ENCODE peak calls at places on chromosomes 7 and 10, in four cellular contexts. P is A673, Y is keratinocyte, A is cardiac muscle cell. X is an unnamed sample.

GRCh38 chr7:67788689-67789088 is 792.1 kb downstream of the TYW1 start:
- DNase-seq in P (peak; percentile 49), A (peak; percentile 55), Y (no peak), X (no peak)

GRCh38 chr10:45437587-45438456 is 63.8 kb downstream of the ALOX5 start:
- DNase-seq in A (no peak), Y (no peak), P (no peak), X (no peak)

GRCh38 chr10:110209399-110209925 is 2.1 kb downstream of the MXI1 start:
- DNase-seq in P (peak; percentile 77), Y (no peak), A (peak; percentile 80), X (no peak)

GRCh38 chr10:127813290-127813689 is 76.3 kb downstream of the FOXI2 start:
- DNase-seq in A (no peak), Y (no peak), P (no peak), X (no peak)

GRCh38 chr7:2725178-2726105 is 37.4 kb downstream of the AMZ1 start:
- DNase-seq in Y (no peak), A (no peak), P (no peak), X (no peak)

GRCh38 chr10:5975641-5976473 is 1.5 kb downstream of the IL15RA start:
- DNase-seq in Y (no peak), A (peak; percentile 64), P (no peak), X (no peak)

GRCh38 chr7:84712326-84712725 is 474.5 kb downstream of the SEMA3D start:
- DNase-seq in P (no peak), A (peak; percentile 31), Y (no peak), X (no peak)

GRCh38 chr10:100175873-100176272 is 10.0 kb downstream of the ERLIN1 start:
- DNase-seq in P (no peak), Y (no peak), A (no peak), X (no peak)

GRCh38 chr10:5632430-5632829 is 34.0 kb downstream of the ASB13 start:
- DNase-seq in Y (no peak), P (no peak), A (no peak), X (no peak)

GRCh38 chr10:127853868-127854768 is 38.6 kb downstream of the CLRN3 start:
- DNase-seq in P (peak; percentile 77), Y (peak; percentile 11), A (peak; percentile 76), X (no peak)

GRCh38 chr10:130336612-130337304 is 200.6 kb downstream of the GLRX3 start:
- DNase-seq in P (peak; percentile 10), A (no peak), Y (no peak), X (no peak)

GRCh38 chr10:13414855-13415254 is 66.8 kb upstream of the SEPHS1 start:
- DNase-seq in A (peak; percentile 39), Y (no peak), P (peak; percentile 32), X (no peak)

GRCh38 chr7:36611703-36612102 is 112.6 kb downstream of the AOAH start:
- DNase-seq in A (no peak), Y (no peak), P (no peak), X (no peak)

GRCh38 chr10:92011560-92012214 is 88.1 kb downstream of the BTAF1 start:
- DNase-seq in A (peak; percentile 56), Y (peak; percentile 21), P (peak; percentile 21), X (peak; percentile 6)

GRCh38 chr10:19247843-19248242 is 199.2 kb downstream of the MALRD1 start:
- DNase-seq in Y (no peak), P (no peak), A (no peak), X (no peak)

GRCh38 chr10:110420401-110421193 is 77.1 kb upstream of the DUSP5 start:
- DNase-seq in A (peak; percentile 76), Y (no peak), P (no peak), X (no peak)

GRCh38 chr7:141369422-141369821 is 181.8 kb upstream of the AGK start:
- DNase-seq in Y (no peak), A (no peak), P (no peak), X (no peak)

GRCh38 chr10:70832852-70833542 is 17.2 kb downstream of the SGPL1 start:
- DNase-seq in Y (no peak), A (peak; percentile 92), P (no peak), X (no peak)

GRCh38 chr7:151844080-151844827 is 32.7 kb downstream of the PRKAG2 start:
- DNase-seq in Y (no peak), P (no peak), A (peak; percentile 60), X (peak; percentile 8)

GRCh38 chr7:142860968-142861367 is 6.1 kb downstream of the EPHB6 start:
- DNase-seq in Y (no peak), P (no peak), A (no peak), X (no peak)

GRCh38 chr10:50440489-50440888 is 183.3 kb downstream of the SGMS1 start:
- DNase-seq in Y (no peak), P (no peak), A (no peak), X (no peak)

GRCh38 chr10:25501912-25502311 is 327.1 kb downstream of the GPR158 start:
- DNase-seq in A (peak; percentile 34), Y (no peak), P (no peak), X (no peak)

GRCh38 chr7:502296-502695 is 17.4 kb downstream of the PDGFA start:
- DNase-seq in Y (no peak), P (no peak), A (no peak), X (no peak)

GRCh38 chr10:102159051-102159597 is 6.9 kb downstream of the NOLC1 start:
- DNase-seq in Y (no peak), A (no peak), P (no peak), X (no peak)

GRCh38 chr10:60853107-60853506 is 74.8 kb downstream of the CDK1 start:
- DNase-seq in A (peak; percentile 5), Y (no peak), P (no peak), X (no peak)

GRCh38 chr7:36075561-36075960 is 77.5 kb upstream of the EEPD1 start:
- DNase-seq in A (no peak), P (no peak), Y (no peak), X (no peak)

GRCh38 chr7:116212859-116213258 is 2.5 kb downstream of the TES start:
- DNase-seq in P (peak; percentile 78), Y (no peak), A (peak; percentile 77), X (no peak)
- H3K27ac ChIP-seq in P (peak overlapping the region; percentile 98), Y (peak overlapping the region; percentile 96), A (no peak overlapping the region), X (peak overlapping the region; percentile 99)

GRCh38 chr7:18421297-18422004 is 74.1 kb upstream of the HDAC9 start:
- DNase-seq in A (no peak), P (peak; percentile 28), Y (no peak), X (no peak)
- H3K27ac ChIP-seq in A (peak overlapping the region; percentile 47), P (peak overlapping the region; percentile 11), Y (no peak overlapping the region), X (peak overlapping the region; percentile 32)

DNA sequence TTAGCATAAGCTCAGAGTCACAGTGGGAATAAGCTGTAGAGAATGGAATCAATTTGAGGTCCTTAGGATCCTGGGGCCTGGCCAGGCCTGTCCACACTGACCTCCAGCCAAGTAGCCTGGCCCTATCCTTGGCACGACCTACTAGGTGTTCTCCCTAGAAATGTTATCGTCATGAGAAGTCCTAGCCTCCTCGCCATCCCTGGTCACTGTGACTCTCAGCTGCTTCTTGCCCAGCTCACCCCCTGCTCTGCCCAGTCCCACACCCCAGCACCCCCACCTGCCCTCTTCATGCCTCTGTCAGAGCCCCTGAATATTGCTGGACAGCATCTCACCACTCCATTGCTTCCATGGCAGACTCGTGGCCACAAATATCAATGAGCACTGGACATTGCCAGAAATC is 7.8 kb upstream of the KCP start:
- DNase-seq in Y (no peak), P (no peak), A (no peak), X (no peak)
- H3K27ac ChIP-seq in Y (no peak overlapping the region), P (no peak overlapping the region), A (no peak overlapping the region), X (no peak overlapping the region)

GRCh38 chr10:63133056-63133786 is at the start of gene NRBF2:
- DNase-seq in Y (peak; percentile 97), P (peak; percentile 99), A (peak; percentile 99), X (peak; percentile 91)
- H3K27ac ChIP-seq in Y (peak within 1 kb of the TSS; percentile 86), P (peak within 1 kb of the TSS; percentile 87), A (peak within 1 kb of the TSS; percentile 90), X (peak within 1 kb of the TSS; percentile 91)

GRCh38 chr7:6394114-6394513 is 53.6 kb downstream of the DAGLB start:
- DNase-seq in A (no peak), P (no peak), Y (no peak), X (no peak)
- H3K27ac ChIP-seq in A (peak overlapping the region; percentile 83), P (no peak overlapping the region), Y (peak overlapping the region; percentile 67), X (peak overlapping the region; percentile 89)

GRCh38 chr10:72001026-72001380 is 36.8 kb downstream of the CHST3 start:
- DNase-seq in A (no peak), P (no peak), Y (no peak), X (no peak)
- H3K27ac ChIP-seq in A (no peak overlapping the region), P (peak overlapping the region; percentile 42), Y (no peak overlapping the region), X (no peak overlapping the region)

DNA sequence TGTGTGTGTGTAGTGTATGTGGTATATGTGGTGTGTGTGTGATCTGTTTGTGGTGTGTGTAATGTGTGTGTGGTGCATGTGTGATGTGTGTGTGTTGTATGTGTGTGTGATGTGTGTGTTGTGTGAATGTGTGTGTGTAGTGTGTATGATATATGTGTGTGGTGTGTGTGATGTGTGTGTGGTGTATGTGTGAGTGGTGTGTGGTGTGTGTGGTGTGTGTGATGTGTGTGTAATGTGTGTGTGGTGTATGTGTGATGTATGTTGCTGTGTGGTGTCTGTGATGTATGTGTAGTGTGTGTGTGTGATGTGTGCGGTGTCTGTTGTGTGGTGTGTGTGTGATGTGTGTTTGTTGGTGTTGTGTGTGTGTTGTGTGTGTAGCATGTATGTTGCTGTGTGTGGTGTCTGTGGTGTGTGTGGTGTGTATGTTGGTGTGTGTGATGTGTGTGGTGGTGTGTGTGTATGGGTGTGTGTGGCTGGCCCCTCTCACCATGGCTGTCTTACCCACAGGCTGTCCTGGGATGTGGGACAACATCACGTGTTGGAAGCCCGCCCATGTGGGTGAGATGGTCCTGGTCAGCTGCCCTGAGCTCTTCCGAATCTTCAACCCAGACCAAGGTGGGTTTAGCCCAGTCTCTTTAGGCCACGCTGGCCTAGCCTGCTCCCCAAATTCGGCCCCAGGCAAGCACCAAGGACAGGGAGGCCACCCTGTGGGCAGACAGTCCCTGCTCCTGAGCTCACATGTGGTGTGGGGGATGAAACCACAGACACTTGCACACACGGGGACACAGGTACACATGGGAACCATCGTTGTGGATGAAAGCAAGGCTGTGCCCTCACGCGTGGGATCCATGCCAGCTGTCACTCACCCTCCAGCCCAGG is 25.6 kb downstream of the ADCYAP1R1 start:
- DNase-seq in A (no peak), P (no peak), Y (no peak), X (no peak)
- H3K27ac ChIP-seq in A (no peak overlapping the region), P (no peak overlapping the region), Y (no peak overlapping the region), X (no peak overlapping the region)

DNA sequence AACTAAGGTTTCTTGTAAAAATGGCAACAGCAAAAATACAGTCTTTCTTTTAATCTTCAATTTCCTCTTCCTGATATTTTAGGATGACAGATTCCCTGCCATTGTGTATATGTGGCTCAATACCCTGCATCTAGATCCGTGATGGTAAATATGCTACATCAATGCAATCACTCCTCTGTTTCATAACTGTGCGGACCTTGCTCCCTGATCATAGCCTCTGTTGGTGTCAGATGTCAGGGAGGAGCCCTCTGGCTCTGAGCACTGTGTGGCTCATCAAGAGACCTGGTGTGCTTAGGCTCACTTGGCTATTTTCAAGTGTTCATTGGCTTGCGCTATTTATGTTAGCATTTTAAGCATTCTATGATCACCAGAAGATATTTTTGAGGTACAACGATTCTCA is 33.0 kb upstream of the AGR3 start:
- DNase-seq in Y (no peak), A (no peak), P (no peak), X (no peak)
- H3K27ac ChIP-seq in Y (peak overlapping the region; percentile 74), A (no peak overlapping the region), P (no peak overlapping the region), X (peak overlapping the region; percentile 65)

X was measured in epithelial cell of prostate.